ENCODE peak calls at places on chromosomes 12 and 14, in six cellular contexts. One of them, this sample, is unnamed.
A peak's percentile ranks its signal among the peaks of the same experiment; 100 is the strongest.

GRCh38 chr12:7130791-7131501 is 775 bp downstream of the CLSTN3 start:
- DNase-seq in upper lobe of right lung: peak; percentile 80
- DNase-seq in GM12892: no peak
- DNase-seq in right cardiac atrium: peak; percentile 81
- DNase-seq in amniotic stem cell: no peak
- DNase-seq in iris pigment epithelial cell: peak; percentile 53
- DNase-seq in this sample: no peak

GRCh38 chr12:104168596-104168995 is 30.6 kb upstream of the NFYB start:
- DNase-seq in GM12892: no peak
- DNase-seq in upper lobe of right lung: no peak
- DNase-seq in amniotic stem cell: no peak
- DNase-seq in iris pigment epithelial cell: no peak
- DNase-seq in right cardiac atrium: no peak
- DNase-seq in this sample: no peak

GRCh38 chr14:104085032-104085888 is at the start of gene ASPG:
- DNase-seq in amniotic stem cell: no peak
- DNase-seq in GM12892: peak; percentile 49
- DNase-seq in upper lobe of right lung: peak; percentile 74
- DNase-seq in right cardiac atrium: peak; percentile 84
- DNase-seq in iris pigment epithelial cell: no peak
- DNase-seq in this sample: no peak

GRCh38 chr12:2402180-2402579 is 349.4 kb downstream of the CACNA1C start:
- DNase-seq in upper lobe of right lung: no peak
- DNase-seq in amniotic stem cell: no peak
- DNase-seq in iris pigment epithelial cell: peak; percentile 3
- DNase-seq in GM12892: no peak
- DNase-seq in right cardiac atrium: no peak
- DNase-seq in this sample: no peak

GRCh38 chr14:68782091-68782981 is 10.5 kb downstream of the ZFP36L1 start:
- DNase-seq in right cardiac atrium: no peak
- DNase-seq in iris pigment epithelial cell: no peak
- DNase-seq in amniotic stem cell: no peak
- DNase-seq in GM12892: no peak
- DNase-seq in upper lobe of right lung: no peak
- DNase-seq in this sample: no peak

GRCh38 chr14:35875296-35875695 is 49.2 kb downstream of the BRMS1L start:
- DNase-seq in upper lobe of right lung: no peak
- DNase-seq in amniotic stem cell: no peak
- DNase-seq in iris pigment epithelial cell: peak; percentile 78
- DNase-seq in right cardiac atrium: no peak
- DNase-seq in GM12892: no peak
- DNase-seq in this sample: no peak

GRCh38 chr12:29230800-29231560 is 81.9 kb downstream of the FAR2 start:
- DNase-seq in GM12892: no peak
- DNase-seq in amniotic stem cell: no peak
- DNase-seq in upper lobe of right lung: no peak
- DNase-seq in iris pigment epithelial cell: no peak
- DNase-seq in right cardiac atrium: no peak
- DNase-seq in this sample: no peak

GRCh38 chr12:32811686-32812392 is 56.1 kb upstream of the YARS2 start:
- DNase-seq in right cardiac atrium: no peak
- DNase-seq in amniotic stem cell: no peak
- DNase-seq in iris pigment epithelial cell: no peak
- DNase-seq in upper lobe of right lung: no peak
- DNase-seq in GM12892: no peak
- DNase-seq in this sample: no peak

GRCh38 chr12:116087962-116088361 is 189.5 kb downstream of the MED13L start:
- DNase-seq in upper lobe of right lung: no peak
- DNase-seq in GM12892: no peak
- DNase-seq in right cardiac atrium: no peak
- DNase-seq in amniotic stem cell: no peak
- DNase-seq in iris pigment epithelial cell: no peak
- DNase-seq in this sample: no peak

GRCh38 chr12:125403145-125403789 is 338.0 kb downstream of the AACS start:
- DNase-seq in right cardiac atrium: no peak
- DNase-seq in amniotic stem cell: peak; percentile 5
- DNase-seq in GM12892: no peak
- DNase-seq in iris pigment epithelial cell: peak; percentile 20
- DNase-seq in upper lobe of right lung: no peak
- DNase-seq in this sample: no peak

GRCh38 chr12:124466200-124467128 is 100.9 kb downstream of the NCOR2 start:
- DNase-seq in right cardiac atrium: peak; percentile 85
- DNase-seq in iris pigment epithelial cell: peak; percentile 91
- DNase-seq in GM12892: peak; percentile 92
- DNase-seq in upper lobe of right lung: no peak
- DNase-seq in amniotic stem cell: no peak
- DNase-seq in this sample: no peak

GRCh38 chr12:5518584-5519365 is 86.9 kb downstream of the NTF3 start:
- DNase-seq in amniotic stem cell: no peak
- DNase-seq in upper lobe of right lung: no peak
- DNase-seq in right cardiac atrium: no peak
- DNase-seq in iris pigment epithelial cell: no peak
- DNase-seq in GM12892: no peak
- DNase-seq in this sample: no peak

GRCh38 chr12:32240833-32241232 is 134.2 kb downstream of the BICD1 start:
- DNase-seq in GM12892: no peak
- DNase-seq in right cardiac atrium: no peak
- DNase-seq in upper lobe of right lung: no peak
- DNase-seq in amniotic stem cell: no peak
- DNase-seq in iris pigment epithelial cell: peak; percentile 49
- DNase-seq in this sample: no peak

GRCh38 chr14:49934638-49935037 is 41.8 kb downstream of the ARF6 start:
- DNase-seq in right cardiac atrium: no peak
- DNase-seq in upper lobe of right lung: no peak
- DNase-seq in amniotic stem cell: no peak
- DNase-seq in GM12892: no peak
- DNase-seq in iris pigment epithelial cell: no peak
- DNase-seq in this sample: no peak

GRCh38 chr12:67701121-67701520 is 52.6 kb downstream of the DYRK2 start:
- DNase-seq in GM12892: no peak
- DNase-seq in iris pigment epithelial cell: peak; percentile 34
- DNase-seq in amniotic stem cell: no peak
- DNase-seq in upper lobe of right lung: no peak
- DNase-seq in right cardiac atrium: no peak
- DNase-seq in this sample: no peak

GRCh38 chr14:104749111-104749649 is 3.8 kb upstream of the SIVA1 start:
- DNase-seq in GM12892: no peak
- DNase-seq in right cardiac atrium: peak; percentile 85
- DNase-seq in iris pigment epithelial cell: peak; percentile 15
- DNase-seq in upper lobe of right lung: no peak
- DNase-seq in amniotic stem cell: no peak
- DNase-seq in this sample: no peak

GRCh38 chr12:114895822-114896221 is 211.8 kb upstream of the TBX3 start:
- DNase-seq in right cardiac atrium: no peak
- DNase-seq in amniotic stem cell: no peak
- DNase-seq in GM12892: no peak
- DNase-seq in iris pigment epithelial cell: peak; percentile 16
- DNase-seq in upper lobe of right lung: no peak
- DNase-seq in this sample: no peak

GRCh38 chr14:105041841-105042765 is 21.2 kb upstream of the CDCA4 start:
- DNase-seq in GM12892: no peak
- DNase-seq in upper lobe of right lung: no peak
- DNase-seq in right cardiac atrium: no peak
- DNase-seq in amniotic stem cell: no peak
- DNase-seq in iris pigment epithelial cell: no peak
- DNase-seq in this sample: no peak

GRCh38 chr12:124994435-124994975 is 1.1 kb downstream of the BRI3BP start:
- DNase-seq in upper lobe of right lung: no peak
- DNase-seq in right cardiac atrium: no peak
- DNase-seq in iris pigment epithelial cell: peak; percentile 9
- DNase-seq in amniotic stem cell: no peak
- DNase-seq in GM12892: no peak
- DNase-seq in this sample: no peak

GRCh38 chr14:91977909-91978308 is 30.4 kb upstream of the FBLN5 start:
- DNase-seq in upper lobe of right lung: no peak
- DNase-seq in iris pigment epithelial cell: no peak
- DNase-seq in amniotic stem cell: no peak
- DNase-seq in GM12892: no peak
- DNase-seq in right cardiac atrium: no peak
- DNase-seq in this sample: no peak

GRCh38 chr12:116066381-116067230 is 210.9 kb downstream of the MED13L start:
- DNase-seq in upper lobe of right lung: no peak
- DNase-seq in GM12892: no peak
- DNase-seq in right cardiac atrium: peak; percentile 65
- DNase-seq in amniotic stem cell: peak; percentile 15
- DNase-seq in iris pigment epithelial cell: peak; percentile 59
- DNase-seq in this sample: peak; percentile 18

GRCh38 chr14:91323671-91324605 is 79.4 kb upstream of the GPR68 start:
- DNase-seq in right cardiac atrium: peak; percentile 95
- DNase-seq in GM12892: peak; percentile 70
- DNase-seq in upper lobe of right lung: peak; percentile 94
- DNase-seq in amniotic stem cell: no peak
- DNase-seq in iris pigment epithelial cell: peak; percentile 68
- DNase-seq in this sample: peak; percentile 22

GRCh38 chr14:37587881-37588666 is 7.0 kb downstream of the FOXA1 start:
- DNase-seq in iris pigment epithelial cell: no peak
- DNase-seq in upper lobe of right lung: peak; percentile 69
- DNase-seq in amniotic stem cell: no peak
- DNase-seq in GM12892: no peak
- DNase-seq in right cardiac atrium: peak; percentile 28
- DNase-seq in this sample: no peak

GRCh38 chr12:75815756-75816155 is 215.8 kb downstream of the PHLDA1 start:
- DNase-seq in GM12892: no peak
- DNase-seq in upper lobe of right lung: no peak
- DNase-seq in iris pigment epithelial cell: peak; percentile 40
- DNase-seq in right cardiac atrium: no peak
- DNase-seq in amniotic stem cell: no peak
- DNase-seq in this sample: no peak

GRCh38 chr12:96063046-96063445 is 27.7 kb upstream of the LTA4H start:
- DNase-seq in amniotic stem cell: no peak
- DNase-seq in right cardiac atrium: no peak
- DNase-seq in iris pigment epithelial cell: no peak
- DNase-seq in GM12892: no peak
- DNase-seq in upper lobe of right lung: no peak
- DNase-seq in this sample: no peak

GRCh38 chr12:82857911-82858533 is 171.3 kb downstream of the TMTC2 start:
- DNase-seq in amniotic stem cell: no peak
- DNase-seq in right cardiac atrium: no peak
- DNase-seq in GM12892: no peak
- DNase-seq in upper lobe of right lung: no peak
- DNase-seq in iris pigment epithelial cell: no peak
- DNase-seq in this sample: no peak

GRCh38 chr12:10779103-10779502 is 23.3 kb downstream of the TAS2R7 start:
- DNase-seq in GM12892: no peak
- DNase-seq in iris pigment epithelial cell: no peak
- DNase-seq in right cardiac atrium: no peak
- DNase-seq in amniotic stem cell: no peak
- DNase-seq in upper lobe of right lung: no peak
- DNase-seq in this sample: no peak

GRCh38 chr14:41570415-41571155 is 36.1 kb upstream of the LRFN5 start:
- DNase-seq in upper lobe of right lung: no peak
- DNase-seq in amniotic stem cell: no peak
- DNase-seq in right cardiac atrium: no peak
- DNase-seq in iris pigment epithelial cell: no peak
- DNase-seq in GM12892: no peak
- DNase-seq in this sample: no peak

GRCh38 chr12:94032368-94032767 is 116.0 kb upstream of the PLXNC1 start:
- DNase-seq in GM12892: no peak
- DNase-seq in right cardiac atrium: no peak
- DNase-seq in upper lobe of right lung: no peak
- DNase-seq in amniotic stem cell: no peak
- DNase-seq in iris pigment epithelial cell: no peak
- DNase-seq in this sample: no peak

GRCh38 chr12:116434155-116435065 is 124.8 kb upstream of the MAP1LC3B2 start:
- DNase-seq in right cardiac atrium: peak; percentile 91
- DNase-seq in amniotic stem cell: peak; percentile 92
- DNase-seq in upper lobe of right lung: peak; percentile 91
- DNase-seq in GM12892: no peak
- DNase-seq in iris pigment epithelial cell: peak; percentile 88
- DNase-seq in this sample: no peak

GRCh38 chr14:93720981-93721483 is 67.3 kb downstream of the PRIMA1 start:
- DNase-seq in iris pigment epithelial cell: no peak
- DNase-seq in GM12892: no peak
- DNase-seq in upper lobe of right lung: peak; percentile 44
- DNase-seq in amniotic stem cell: no peak
- DNase-seq in right cardiac atrium: no peak
- DNase-seq in this sample: no peak

GRCh38 chr14:85118274-85118673 is 411.7 kb upstream of the FLRT2 start:
- DNase-seq in iris pigment epithelial cell: peak; percentile 14
- DNase-seq in right cardiac atrium: no peak
- DNase-seq in amniotic stem cell: no peak
- DNase-seq in upper lobe of right lung: no peak
- DNase-seq in GM12892: no peak
- DNase-seq in this sample: no peak

GRCh38 chr14:38389666-38390065 is 133.8 kb upstream of the CLEC14A start:
- DNase-seq in right cardiac atrium: no peak
- DNase-seq in GM12892: no peak
- DNase-seq in upper lobe of right lung: no peak
- DNase-seq in amniotic stem cell: no peak
- DNase-seq in iris pigment epithelial cell: peak; percentile 49
- DNase-seq in this sample: no peak

GRCh38 chr12:22082190-22082701 is 36.2 kb downstream of the CMAS start:
- DNase-seq in amniotic stem cell: no peak
- DNase-seq in iris pigment epithelial cell: no peak
- DNase-seq in GM12892: no peak
- DNase-seq in upper lobe of right lung: no peak
- DNase-seq in right cardiac atrium: no peak
- DNase-seq in this sample: no peak

GRCh38 chr12:3020850-3021435 is 56.2 kb upstream of the TSPAN9 start:
- DNase-seq in upper lobe of right lung: no peak
- DNase-seq in right cardiac atrium: peak; percentile 52
- DNase-seq in iris pigment epithelial cell: no peak
- DNase-seq in GM12892: no peak
- DNase-seq in amniotic stem cell: no peak
- DNase-seq in this sample: no peak